ENCODE peak calls at places on chromosome 20, in five cellular contexts. P, C, T, O and I are unnamed samples.

GRCh38 chr20:57703013-57703412 is 6.8 kb downstream of the PMEPA1 start:
- DNase-seq in P (no peak), C (no peak), O (no peak), T (no peak), I (no peak)

GRCh38 chr20:25984933-25985332 is 288.3 kb upstream of the ZNF337 start:
- DNase-seq in C (no peak), P (peak; percentile 31), O (peak; percentile 20), T (peak; percentile 69), I (peak; percentile 61)

GRCh38 chr20:62151225-62151624 is 7.7 kb downstream of the SS18L1 start:
- DNase-seq in O (no peak), T (no peak), C (no peak), P (no peak), I (no peak)

GRCh38 chr20:62122659-62123449 is 579 bp downstream of the LSM14B start:
- DNase-seq in T (peak; percentile 77), O (peak; percentile 37), C (no peak), P (peak; percentile 34), I (peak; percentile 45)

GRCh38 chr20:58277578-58278344 is 31.8 kb upstream of the RAB22A start:
- DNase-seq in C (no peak), O (no peak), T (no peak), P (no peak), I (no peak)

GRCh38 chr20:46400828-46401477 is 5.5 kb downstream of the ELMO2 start:
- DNase-seq in O (no peak), T (no peak), P (peak; percentile 74), C (peak; percentile 84), I (no peak)

GRCh38 chr20:38147166-38147565 is 17.9 kb downstream of the TGM2 start:
- DNase-seq in C (no peak), O (no peak), T (peak; percentile 38), P (no peak), I (no peak)

GRCh38 chr20:33769032-33769431 is 37.2 kb downstream of the ZNF341 start:
- DNase-seq in T (no peak), O (no peak), P (no peak), C (no peak), I (no peak)

GRCh38 chr20:59938221-59938620 is 1.9 kb downstream of the PPP1R3D start:
- DNase-seq in O (peak; percentile 52), C (no peak), P (no peak), T (no peak), I (no peak)

GRCh38 chr20:23637282-23638221 is at the start of gene CST3:
- DNase-seq in T (peak; percentile 96), O (peak; percentile 94), P (no peak), C (peak; percentile 90), I (peak; percentile 94)

GRCh38 chr20:46399401-46399800 is 7.0 kb downstream of the ELMO2 start:
- DNase-seq in T (no peak), C (no peak), P (peak; percentile 12), O (no peak), I (no peak)

GRCh38 chr20:59406446-59406845 is 106.0 kb downstream of the EDN3 start:
- DNase-seq in O (no peak), P (no peak), C (no peak), T (no peak), I (no peak)

GRCh38 chr20:46275091-46275490 is 33.2 kb downstream of the CDH22 start:
- DNase-seq in T (no peak), C (no peak), O (no peak), P (no peak), I (no peak)

GRCh38 chr20:31764641-31765305 is 25.7 kb downstream of the TPX2 start:
- DNase-seq in T (no peak), C (no peak), P (no peak), O (no peak), I (no peak)

GRCh38 chr20:16292227-16292626 is 281.0 kb downstream of the KIF16B start:
- DNase-seq in O (no peak), T (no peak), C (no peak), P (no peak), I (no peak)

GRCh38 chr20:6882911-6883310 is 115.4 kb downstream of the BMP2 start:
- DNase-seq in P (no peak), O (no peak), T (no peak), C (no peak), I (no peak)

GRCh38 chr20:62496525-62497218 is 20.9 kb upstream of the GATA5 start:
- DNase-seq in O (no peak), C (no peak), T (no peak), P (no peak), I (no peak)

GRCh38 chr20:10581823-10582222 is 92.0 kb downstream of the JAG1 start:
- DNase-seq in T (no peak), P (no peak), O (no peak), C (peak; percentile 23), I (no peak)

GRCh38 chr20:3800256-3800877 is 4.3 kb downstream of the CDC25B start:
- DNase-seq in C (peak; percentile 81), P (no peak), O (no peak), T (peak; percentile 23), I (no peak)

GRCh38 chr20:50294164-50295088 is 103.8 kb downstream of the CEBPB start:
- DNase-seq in C (peak; percentile 56), T (peak; percentile 59), P (no peak), O (no peak), I (no peak)

GRCh38 chr20:53805895-53806384 is 212.3 kb upstream of the ZNF217 start:
- DNase-seq in T (no peak), P (no peak), O (no peak), C (no peak), I (no peak)

GRCh38 chr20:6039766-6040165 is 14.1 kb downstream of the LRRN4 start:
- DNase-seq in C (no peak), O (no peak), T (no peak), P (no peak), I (no peak)

GRCh38 chr20:1830240-1830639 is 65.0 kb upstream of the SIRPA start:
- DNase-seq in O (peak; percentile 19), T (peak; percentile 79), C (peak; percentile 45), P (no peak), I (no peak)

GRCh38 chr20:58019850-58020625 is 208.4 kb downstream of the ANKRD60 start:
- DNase-seq in T (no peak), P (no peak), O (no peak), C (no peak), I (no peak)

GRCh38 chr20:50339196-50339901 is 148.7 kb downstream of the CEBPB start:
- DNase-seq in P (no peak), T (no peak), O (no peak), C (no peak), I (peak; percentile 76)

GRCh38 chr20:29300579-29301551 is 1956.6 kb upstream of the DEFB115 start:
- DNase-seq in O (no peak), T (peak; percentile 44), C (no peak), P (no peak), I (no peak)

GRCh38 chr20:32906871-32907495 is 48.3 kb downstream of the EFCAB8 start:
- DNase-seq in C (no peak), O (no peak), P (no peak), T (peak; percentile 20), I (no peak)

GRCh38 chr20:35360033-35360432 is 51.7 kb downstream of the UQCC1 start:
- DNase-seq in O (no peak), C (no peak), P (no peak), T (no peak), I (no peak)

GRCh38 chr20:35363190-35363589 is 48.6 kb downstream of the UQCC1 start:
- DNase-seq in C (peak; percentile 10), P (no peak), O (no peak), T (no peak), I (no peak)

GRCh38 chr20:35353646-35354045 is 58.1 kb downstream of the UQCC1 start:
- DNase-seq in P (no peak), T (no peak), C (no peak), O (no peak), I (no peak)

GRCh38 chr20:35355372-35355771 is 56.4 kb downstream of the UQCC1 start:
- DNase-seq in O (no peak), C (no peak), P (no peak), T (no peak), I (no peak)

DNA sequence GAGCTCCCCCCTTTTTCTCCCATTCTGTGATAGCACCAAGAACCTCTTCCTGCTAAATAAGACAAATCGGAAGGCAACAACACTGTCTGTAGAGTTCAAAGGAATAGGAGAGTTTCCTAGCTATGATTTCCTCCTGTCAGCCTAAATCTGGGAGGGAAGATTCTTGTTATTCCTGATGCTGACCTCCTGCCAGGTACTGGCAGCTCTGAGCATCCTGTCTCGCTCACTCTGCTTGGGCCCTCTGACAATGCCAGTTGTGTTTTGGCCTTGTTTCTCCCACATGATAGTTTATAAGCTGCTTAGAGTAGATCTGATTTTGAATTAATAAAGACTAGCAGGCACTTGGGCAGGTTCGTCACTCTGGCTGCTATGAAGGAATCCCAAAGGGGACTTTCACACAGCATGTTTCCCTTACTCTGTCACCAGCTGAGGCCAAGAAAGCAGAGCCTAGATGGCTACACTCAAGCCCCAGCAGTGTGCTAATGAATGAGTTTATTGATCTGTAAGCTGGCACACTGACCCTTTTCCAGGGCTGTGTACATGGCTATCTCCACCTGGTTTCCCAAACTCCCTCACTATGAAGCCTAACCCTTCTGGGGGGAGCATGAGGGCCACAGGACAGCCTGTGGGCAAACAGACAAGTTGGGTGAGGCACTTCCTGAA is 52.3 kb downstream of the UQCC1 start:
- DNase-seq in O (no peak), T (no peak), C (no peak), P (no peak), I (no peak)
- H3K4me1 ChIP-seq in O (peaks cover 22% of the 10 kb centered on the region), T (peaks cover 24% of the 10 kb centered on the region), C (no peaks in the 10 kb centered on the region), P (no peaks in the 10 kb centered on the region), I (no peaks in the 10 kb centered on the region)

DNA sequence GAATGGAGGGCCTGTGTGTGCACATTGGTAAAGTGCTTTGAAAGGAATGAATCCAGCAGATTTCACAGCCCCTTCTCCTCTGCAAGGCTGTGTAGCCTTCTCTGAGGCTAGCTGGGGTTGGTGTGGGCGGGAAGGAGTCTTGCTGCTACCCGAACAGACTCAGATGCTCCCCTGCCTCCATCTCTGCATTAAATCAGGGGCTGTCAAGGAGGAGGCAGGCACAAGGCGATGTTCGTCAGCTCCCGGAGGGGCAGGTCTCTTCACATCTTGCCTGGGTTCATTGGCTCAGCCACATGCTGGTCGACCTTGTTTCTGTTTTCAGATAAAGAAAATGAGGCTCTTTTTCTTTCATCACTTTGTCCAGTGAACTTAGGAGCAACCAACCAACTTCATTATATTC is 291.5 kb upstream of the SULF2 start:
- DNase-seq in C (no peak), T (no peak), P (no peak), O (no peak), I (no peak)
- H3K4me1 ChIP-seq in C (no peaks in the 10 kb centered on the region), T (no peaks in the 10 kb centered on the region), P (no peaks in the 10 kb centered on the region), O (no peaks in the 10 kb centered on the region), I (no peaks in the 10 kb centered on the region)

DNA sequence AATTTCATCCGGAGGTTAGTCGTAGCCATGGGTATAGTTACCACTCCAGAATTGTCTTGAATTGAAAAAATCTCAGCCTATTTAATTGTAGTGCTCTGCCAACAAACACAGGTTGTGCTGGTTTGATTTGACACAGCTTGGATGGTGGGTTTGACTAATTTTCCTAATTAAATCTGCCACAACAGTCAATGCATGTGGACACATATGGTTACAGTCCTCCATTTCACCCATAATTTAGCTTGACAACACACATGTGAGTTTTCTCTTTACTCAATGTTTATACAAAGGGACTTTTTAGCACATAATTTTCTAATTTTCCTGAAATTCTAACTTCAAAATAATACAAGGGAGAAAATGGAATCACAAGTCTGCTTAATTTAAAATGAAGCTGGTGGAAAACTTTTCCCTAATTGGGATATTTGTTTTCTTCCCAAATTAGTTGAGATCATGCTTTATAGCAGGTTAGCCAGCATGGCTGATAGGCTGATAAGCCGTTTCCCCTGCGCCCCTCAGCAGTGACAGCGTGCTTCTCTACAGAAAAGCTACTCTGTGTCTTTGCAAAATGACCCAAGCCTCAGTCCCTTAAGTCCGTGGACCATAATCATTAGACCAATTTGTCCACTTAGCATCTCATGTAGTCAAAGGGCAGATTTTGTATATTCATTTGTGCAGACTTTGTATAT is 463.5 kb upstream of the FLRT3 start:
- DNase-seq in T (no peak), P (no peak), C (no peak), O (no peak), I (no peak)
- H3K4me1 ChIP-seq in T (no peaks in the 10 kb centered on the region), P (no peaks in the 10 kb centered on the region), C (no peaks in the 10 kb centered on the region), O (no peaks in the 10 kb centered on the region), I (no peaks in the 10 kb centered on the region)

GRCh38 chr20:36478137-36478905 is 63.0 kb upstream of the MYL9 start:
- DNase-seq in C (peak; percentile 45), O (no peak), P (no peak), T (no peak), I (no peak)
- H3K4me1 ChIP-seq in C (no peaks in the 10 kb centered on the region), O (peaks cover 83% of the 10 kb centered on the region), P (peaks cover 5% of the 10 kb centered on the region), T (peaks cover 86% of the 10 kb centered on the region), I (no peaks in the 10 kb centered on the region)